ENCODE peak calls at places on chromosomes 11 and 22, in eight cellular contexts. T is T-helper 9 cell; M is suprapubic skin; A is midbrain; N is cardiac septum; R is activated CD4-positive, alpha-beta T cell treated with anti-CD3 and anti-CD28 coated beads, Interleukin-2, amount 10 ng/mL, durations not matched to agents 7 days and 5 days; H is NCI-H1092; I is EL. Y is an unnamed sample.

GRCh38 chr11:63014408-63015055 is 1.1 kb downstream of the SLC22A8 start:
- DNase-seq in T (no peak), M (peak; percentile 64), A (no peak), N (no peak), R (no peak), H (no peak), I (no peak), Y (no peak)

GRCh38 chr11:8384199-8384821 is 120.6 kb upstream of the LMO1 start:
- DNase-seq in T (no peak), M (peak; percentile 76), A (no peak), N (no peak), R (no peak), H (no peak), I (peak; percentile 69), Y (no peak)

GRCh38 chr11:65204646-65205601 is 23.2 kb downstream of the CAPN1 start:
- DNase-seq in T (peak; percentile 41), M (peak; percentile 77), A (peak; percentile 79), N (peak; percentile 77), R (peak; percentile 52), H (peak; percentile 43), I (peak; percentile 31), Y (peak; percentile 9)

GRCh38 chr22:38734203-38735100 is 21.3 kb downstream of the SUN2 start:
- DNase-seq in T (no peak), M (no peak), A (no peak), N (no peak), R (no peak), H (no peak), I (no peak), Y (no peak)

GRCh38 chr11:33869511-33870422 is 22.1 kb downstream of the LMO2 start:
- DNase-seq in T (no peak), M (no peak), A (peak; percentile 47), N (peak; percentile 83), R (no peak), H (peak; percentile 51), I (peak; percentile 30), Y (peak; percentile 42)

GRCh38 chr11:196786-197731 is 4.2 kb downstream of the SCGB1C1 start:
- DNase-seq in T (no peak), M (peak; percentile 72), A (no peak), N (peak; percentile 62), R (peak; percentile 5), H (no peak), I (no peak), Y (no peak)

GRCh38 chr11:133306019-133306418 is 226.3 kb downstream of the OPCML start:
- DNase-seq in T (no peak), M (no peak), A (no peak), N (no peak), R (no peak), H (no peak), I (no peak), Y (no peak)

GRCh38 chr11:6129634-6130033 is 22.1 kb downstream of the OR56B4 start:
- DNase-seq in T (no peak), M (no peak), A (no peak), N (no peak), R (no peak), H (no peak), I (no peak), Y (no peak)

GRCh38 chr11:118997627-118998387 is at the start of gene CENATAC:
- DNase-seq in T (peak; percentile 95), M (peak; percentile 94), A (peak; percentile 96), N (peak; percentile 99), R (peak; percentile 97), H (peak; percentile 94), I (peak; percentile 90), Y (peak; percentile 92)

Y was measured in NCI-H1436.